ENCODE peak calls at places on chromosomes 1 and 21, in four cellular contexts. G is mucosa of descending colon, L is GM10248, C is left ventricle myocardium inferior. Z is an unnamed sample.

GRCh38 chr1:110963666-110964399 is at the start of gene LRIF1:
- DNase-seq in G (peak; percentile 100), L (peak; percentile 98), C (peak; percentile 100), Z (peak; percentile 100)

GRCh38 chr1:38025233-38025632 is 12.7 kb downstream of the UTP11 start:
- DNase-seq in G (no peak), L (no peak), C (no peak), Z (no peak)

GRCh38 chr1:226980565-226981385 is 40.7 kb downstream of the COQ8A start:
- DNase-seq in G (no peak), L (no peak), C (peak; percentile 75), Z (peak; percentile 85)

GRCh38 chr1:162946701-162947100 is 85.7 kb upstream of the CCDC190 start:
- DNase-seq in G (no peak), L (no peak), C (no peak), Z (no peak)

GRCh38 chr1:203486618-203487370 is 7.2 kb upstream of the OPTC start:
- DNase-seq in G (no peak), L (no peak), C (no peak), Z (no peak)

GRCh38 chr1:240210026-240210425 is 118.3 kb downstream of the FMN2 start:
- DNase-seq in G (no peak), L (no peak), C (no peak), Z (no peak)

GRCh38 chr1:112493351-112493750 is 15.4 kb upstream of the WNT2B start:
- DNase-seq in G (no peak), L (no peak), C (no peak), Z (no peak)

GRCh38 chr1:66563094-66563800 is 29.3 kb downstream of the SGIP1 start:
- DNase-seq in G (peak; percentile 37), L (no peak), C (no peak), Z (no peak)

GRCh38 chr1:12026586-12026985 is 7.3 kb downstream of the MIIP start:
- DNase-seq in G (no peak), L (no peak), C (no peak), Z (no peak)

GRCh38 chr1:39141925-39142324 is 62.6 kb upstream of the MACF1 start:
- DNase-seq in G (no peak), L (no peak), C (no peak), Z (no peak)

GRCh38 chr1:150558761-150559626 is 9.8 kb downstream of the ADAMTSL4 start:
- DNase-seq in G (no peak), L (no peak), C (peak; percentile 54), Z (peak; percentile 89)

GRCh38 chr1:65979145-65979544 is 186.4 kb downstream of the PDE4B start:
- DNase-seq in G (no peak), L (no peak), C (no peak), Z (no peak)

GRCh38 chr1:223486366-223486765 is 93.2 kb downstream of the CCDC185 start:
- DNase-seq in G (no peak), L (no peak), C (no peak), Z (no peak)

GRCh38 chr1:223472057-223472456 is 78.8 kb downstream of the CCDC185 start:
- DNase-seq in G (no peak), L (no peak), C (no peak), Z (no peak)

GRCh38 chr1:172778461-172779455 is 119.9 kb downstream of the FASLG start:
- DNase-seq in G (no peak), L (peak; percentile 23), C (no peak), Z (no peak)

GRCh38 chr1:201705389-201705788 is 123.6 kb upstream of the IPO9 start:
- DNase-seq in G (no peak), L (no peak), C (no peak), Z (no peak)

GRCh38 chr1:118947003-118947765 is 41.0 kb downstream of the TBX15 start:
- DNase-seq in G (no peak), L (no peak), C (no peak), Z (no peak)

GRCh38 chr1:235748747-235749146 is 99.2 kb upstream of the GNG4 start:
- DNase-seq in G (no peak), L (no peak), C (no peak), Z (no peak)

GRCh38 chr1:208351838-208352237 is 107.7 kb upstream of the PLXNA2 start:
- DNase-seq in G (no peak), L (no peak), C (no peak), Z (no peak)

GRCh38 chr1:41582004-41582325 is 97.5 kb upstream of the EDN2 start:
- DNase-seq in G (no peak), L (no peak), C (no peak), Z (no peak)

GRCh38 chr1:212234431-212235298 is 50.5 kb upstream of the PPP2R5A start:
- DNase-seq in G (no peak), L (peak; percentile 65), C (peak; percentile 29), Z (no peak)

GRCh38 chr1:228313536-228314277 is 92.9 kb downstream of the TRIM11 start:
- DNase-seq in G (no peak), L (no peak), C (no peak), Z (peak; percentile 67)

GRCh38 chr1:86356247-86356646 is 39.9 kb downstream of the ODF2L start:
- DNase-seq in G (no peak), L (no peak), C (no peak), Z (no peak)
- TF ChIP-seq CTCF in G (no peak), L (no peak), C (no peak), Z (no peak)

GRCh38 chr1:29114654-29115053 is 9.0 kb downstream of the TMEM200B start:
- DNase-seq in G (no peak), L (no peak), C (no peak), Z (no peak)

GRCh38 chr1:29119365-29119929 is 4.3 kb downstream of the TMEM200B start:
- DNase-seq in G (no peak), L (no peak), C (no peak), Z (no peak)

GRCh38 chr1:29120955-29121485 is 2.7 kb downstream of the TMEM200B start:
- DNase-seq in G (peak; percentile 67), L (peak; percentile 78), C (peak; percentile 20), Z (peak; percentile 80)

GRCh38 chr1:29120367-29120766 is 3.3 kb downstream of the TMEM200B start:
- DNase-seq in G (no peak), L (no peak), C (no peak), Z (no peak)

GRCh38 chr1:29117381-29117780 is 6.3 kb downstream of the TMEM200B start:
- DNase-seq in G (no peak), L (no peak), C (no peak), Z (no peak)
- TF ChIP-seq CTCF in G (no peak), L (no peak), C (peak; percentile 15), Z (no peak)

GRCh38 chr1:157992031-157992568 is 1.3 kb upstream of the KIRREL1 start:
- DNase-seq in G (peak; percentile 80), L (peak; percentile 70), C (peak; percentile 74), Z (no peak)
- TF ChIP-seq CTCF in G (peak; percentile 92), L (peak; percentile 88), C (peak; percentile 98), Z (peak; percentile 90)

DNA sequence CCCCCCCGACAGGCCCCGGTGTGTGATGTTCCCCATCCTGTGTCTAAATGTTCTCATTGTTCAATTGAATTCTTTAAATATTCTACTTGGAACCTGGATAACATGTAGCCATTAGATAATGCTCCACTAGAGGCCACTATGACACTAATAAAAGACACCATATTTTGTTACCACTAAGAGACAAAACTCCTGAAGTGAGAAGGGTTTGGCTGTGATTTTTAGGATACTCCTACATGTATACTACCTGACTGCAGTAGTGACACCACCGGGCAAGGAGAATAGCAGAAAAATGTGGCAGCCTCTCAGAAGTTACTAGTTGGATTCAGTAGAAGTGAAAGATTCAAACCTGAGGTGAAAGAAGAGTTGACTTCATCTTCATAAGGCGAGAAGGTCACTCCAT is 36.0 kb downstream of the F5 start:
- DNase-seq in G (no peak), L (peak; percentile 40), C (no peak), Z (no peak)
- TF ChIP-seq CTCF in G (no peak), L (peak; percentile 63), C (peak; percentile 56), Z (no peak)

GRCh38 chr1:31336687-31337467 is 36.0 kb downstream of the FABP3 start:
- DNase-seq in G (no peak), L (no peak), C (no peak), Z (no peak)

GRCh38 chr1:31335007-31335406 is 37.9 kb downstream of the FABP3 start:
- DNase-seq in G (peak; percentile 35), L (peak; percentile 35), C (no peak), Z (no peak)
- TF ChIP-seq CTCF in G (no peak), L (peak; percentile 56), C (peak; percentile 61), Z (no peak)

GRCh38 chr1:47711211-47711847 is 273.5 kb downstream of the FOXD2 start:
- DNase-seq in G (no peak), L (no peak), C (no peak), Z (no peak)

GRCh38 chr1:47708658-47709301 is 270.9 kb downstream of the FOXD2 start:
- DNase-seq in G (peak; percentile 54), L (no peak), C (no peak), Z (peak; percentile 71)

GRCh38 chr1:47707887-47708535 is 270.2 kb downstream of the FOXD2 start:
- DNase-seq in G (peak; percentile 58), L (no peak), C (no peak), Z (no peak)

GRCh38 chr1:47710075-47711071 is 272.5 kb downstream of the FOXD2 start:
- DNase-seq in G (peak; percentile 90), L (peak; percentile 91), C (peak; percentile 74), Z (peak; percentile 62)

GRCh38 chr1:47709302-47710074 is 271.6 kb downstream of the FOXD2 start:
- DNase-seq in G (peak; percentile 57), L (peak; percentile 49), C (no peak), Z (peak; percentile 74)
- TF ChIP-seq CTCF in G (no peak), L (no peak), C (peak; percentile 49), Z (peak; percentile 19)

DNA sequence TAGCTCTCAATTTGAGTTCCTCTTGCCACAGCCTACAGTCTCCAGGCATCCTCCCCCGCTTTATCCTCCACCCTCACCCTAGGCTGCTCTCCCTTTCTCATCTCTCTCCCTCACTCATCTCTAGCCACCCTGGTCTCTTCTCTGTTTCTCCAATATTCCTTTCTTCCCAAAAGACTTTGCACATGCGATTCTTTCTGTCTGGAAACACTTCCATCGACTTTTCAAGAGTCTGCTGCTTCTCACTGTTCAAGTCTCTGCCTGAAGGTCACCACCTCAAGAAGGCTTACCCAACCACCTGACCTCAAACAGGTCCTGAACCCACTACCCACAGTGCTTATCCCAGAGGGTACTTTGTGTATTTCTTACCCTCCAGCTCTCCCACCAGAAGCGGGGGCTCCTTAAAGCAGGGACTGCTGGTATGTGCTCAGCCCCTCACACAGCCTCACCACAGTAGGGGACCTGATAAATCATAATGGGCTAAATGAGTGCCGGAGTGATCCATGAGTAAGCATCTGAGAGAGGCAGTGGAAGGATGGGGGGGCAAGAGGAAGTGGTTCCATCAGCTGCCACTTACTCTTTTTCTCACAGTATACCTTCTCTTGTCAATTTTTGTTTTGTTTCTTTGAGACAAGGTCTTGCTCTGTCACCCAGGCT is 14.3 kb upstream of the KRTAP19-8 start:
- DNase-seq in G (no peak), L (no peak), C (no peak), Z (no peak)
- TF ChIP-seq CTCF in G (no peak), L (no peak), C (no peak), Z (no peak)